ENCODE peak calls at places on chromosomes 6 and 20, in ten cellular contexts. B is GM12878, C is kidney, Z is hepatocyte, H is ovary, F is aorta, Q is body of pancreas, W is AG04450, M is lung, N is brain microvascular endothelial cell. K is an unnamed sample.

GRCh38 chr20:1896859-1897258 is 1.7 kb downstream of the SIRPA start:
- DNase-seq in B (no peak), C (no peak), Z (no peak), H (no peak), F (no peak), Q (no peak), W (no peak), M (no peak), N (no peak), K (no peak)

GRCh38 chr6:45031601-45032000 is 296.5 kb upstream of the RUNX2 start:
- DNase-seq in B (no peak), C (no peak), Z (no peak), H (no peak), F (no peak), Q (no peak), W (no peak), M (no peak), N (no peak), K (no peak)

GRCh38 chr6:63440594-63440993 is 120.8 kb upstream of the LGSN start:
- DNase-seq in B (no peak), C (no peak), Z (no peak), H (no peak), F (no peak), Q (no peak), W (no peak), M (no peak), N (no peak), K (no peak)

GRCh38 chr6:139152892-139153271 is 18.0 kb downstream of the HECA start:
- DNase-seq in B (no peak), C (no peak), Z (no peak), H (no peak), F (no peak), Q (no peak), W (no peak), M (no peak), N (no peak), K (no peak)

GRCh38 chr6:47455533-47456209 is 21.9 kb upstream of the CD2AP start:
- DNase-seq in B (no peak), C (no peak), Z (no peak), H (no peak), F (no peak), Q (peak), W (no peak), M (no peak), N (no peak), K (no peak)

GRCh38 chr6:1837868-1838267 is 228.2 kb downstream of the FOXC1 start:
- DNase-seq in B (no peak), C (no peak), Z (no peak), H (no peak), F (no peak), Q (no peak), W (no peak), M (no peak), N (no peak), K (no peak)

GRCh38 chr20:8454137-8454712 is 322.2 kb downstream of the PLCB1 start:
- DNase-seq in B (peak), C (no peak), Z (peak), H (no peak), F (no peak), Q (no peak), W (peak), M (no peak), N (peak), K (peak)

GRCh38 chr20:50073500-50073899 is 39.5 kb downstream of the UBE2V1 start:
- DNase-seq in B (no peak), C (peak), Z (no peak), H (no peak), F (peak), Q (no peak), W (no peak), M (no peak), N (no peak), K (no peak)

GRCh38 chr6:122804962-122805499 is 16.0 kb downstream of the SMPDL3A start:
- DNase-seq in B (no peak), C (no peak), Z (no peak), H (no peak), F (no peak), Q (no peak), W (no peak), M (no peak), N (no peak), K (no peak)

GRCh38 chr20:18543932-18544331 is 23.3 kb upstream of the SMIM26 start:
- DNase-seq in B (no peak), C (no peak), Z (no peak), H (no peak), F (no peak), Q (peak), W (no peak), M (no peak), N (no peak), K (no peak)

GRCh38 chr6:35230498-35230897 is 16.7 kb downstream of the SCUBE3 start:
- DNase-seq in B (no peak), C (no peak), Z (no peak), H (no peak), F (no peak), Q (no peak), W (no peak), M (no peak), N (no peak), K (no peak)

GRCh38 chr20:63519765-63520593 is 586 bp upstream of the PPDPF start:
- DNase-seq in B (no peak), C (peak), Z (peak), H (peak), F (peak), Q (peak), W (no peak), M (peak), N (no peak), K (peak)

GRCh38 chr20:15475483-15475882 is 1097.8 kb downstream of the KIF16B start:
- DNase-seq in B (peak), C (peak), Z (no peak), H (peak), F (no peak), Q (no peak), W (no peak), M (peak), N (no peak), K (no peak)

GRCh38 chr6:117976030-117976651 is 69.1 kb downstream of the SLC35F1 start:
- DNase-seq in B (no peak), C (no peak), Z (peak), H (no peak), F (no peak), Q (no peak), W (peak), M (no peak), N (peak), K (peak)

GRCh38 chr6:12348530-12349511 is 58.7 kb downstream of the EDN1 start:
- DNase-seq in B (no peak), C (no peak), Z (peak), H (no peak), F (no peak), Q (no peak), W (peak), M (peak), N (peak), K (no peak)

GRCh38 chr6:83884523-83884922 is 25.0 kb downstream of the CYB5R4 start:
- DNase-seq in B (peak), C (no peak), Z (peak), H (no peak), F (no peak), Q (no peak), W (no peak), M (no peak), N (no peak), K (peak)

GRCh38 chr20:51918561-51918960 is 116.2 kb upstream of the SALL4 start:
- DNase-seq in B (no peak), C (no peak), Z (no peak), H (no peak), F (no peak), Q (no peak), W (no peak), M (no peak), N (no peak), K (no peak)

GRCh38 chr20:63702751-63703470 is 4.9 kb downstream of the ARFRP1 start:
- DNase-seq in B (no peak), C (no peak), Z (no peak), H (no peak), F (no peak), Q (no peak), W (no peak), M (no peak), N (no peak), K (peak)

GRCh38 chr6:105509506-105510331 is 106.8 kb upstream of the PREP start:
- DNase-seq in B (no peak), C (no peak), Z (peak), H (peak), F (no peak), Q (no peak), W (no peak), M (no peak), N (peak), K (peak)

GRCh38 chr20:63692436-63693078 is 3.9 kb upstream of the TNFRSF6B start:
- DNase-seq in B (no peak), C (peak), Z (no peak), H (peak), F (peak), Q (no peak), W (no peak), M (no peak), N (no peak), K (no peak)

GRCh38 chr6:26457796-26458688 is at the start of gene BTN2A1:
- DNase-seq in B (peak), C (peak), Z (peak), H (peak), F (peak), Q (peak), W (peak), M (peak), N (peak), K (peak)

GRCh38 chr6:169035381-169036280 is 218.0 kb downstream of the THBS2 start:
- DNase-seq in B (no peak), C (peak), Z (peak), H (no peak), F (peak), Q (no peak), W (no peak), M (no peak), N (peak), K (no peak)

GRCh38 chr6:53898026-53898795 is 103.4 kb downstream of the LRRC1 start:
- DNase-seq in B (no peak), C (no peak), Z (no peak), H (no peak), F (no peak), Q (no peak), W (peak), M (no peak), N (no peak), K (no peak)

GRCh38 chr6:116556814-116557403 is 3.4 kb downstream of the CALHM4 start:
- DNase-seq in B (no peak), C (no peak), Z (no peak), H (no peak), F (no peak), Q (no peak), W (no peak), M (no peak), N (peak), K (no peak)

GRCh38 chr20:62163986-62164762 is 18.7 kb upstream of the MTG2 start:
- DNase-seq in B (no peak), C (no peak), Z (no peak), H (no peak), F (no peak), Q (no peak), W (no peak), M (no peak), N (no peak), K (no peak)

GRCh38 chr6:26196846-26197683 is 109.8 kb downstream of the HFE start:
- DNase-seq in B (peak), C (peak), Z (peak), H (peak), F (peak), Q (no peak), W (peak), M (no peak), N (peak), K (peak)

GRCh38 chr6:96465321-96465903 is 56.2 kb upstream of the UFL1 start:
- DNase-seq in B (no peak), C (no peak), Z (no peak), H (no peak), F (no peak), Q (no peak), W (no peak), M (no peak), N (no peak), K (no peak)

GRCh38 chr6:21536280-21536766 is 57.2 kb upstream of the SOX4 start:
- DNase-seq in B (no peak), C (no peak), Z (no peak), H (no peak), F (no peak), Q (no peak), W (no peak), M (no peak), N (no peak), K (no peak)

GRCh38 chr6:158461954-158462353 is 97.9 kb upstream of the TMEM181 start:
- DNase-seq in B (no peak), C (no peak), Z (no peak), H (no peak), F (no peak), Q (no peak), W (no peak), M (no peak), N (no peak), K (no peak)

GRCh38 chr6:87518453-87518852 is 45.7 kb downstream of the SLC35A1 start:
- DNase-seq in B (no peak), C (peak), Z (no peak), H (no peak), F (no peak), Q (no peak), W (no peak), M (no peak), N (no peak), K (no peak)

GRCh38 chr6:5314191-5314865 is 53.0 kb downstream of the FARS2 start:
- DNase-seq in B (no peak), C (no peak), Z (no peak), H (no peak), F (no peak), Q (no peak), W (no peak), M (no peak), N (no peak), K (no peak)

GRCh38 chr6:73011945-73012344 is 213.4 kb downstream of the KHDC1L start:
- DNase-seq in B (no peak), C (no peak), Z (no peak), H (no peak), F (no peak), Q (no peak), W (no peak), M (no peak), N (no peak), K (no peak)

GRCh38 chr20:17644451-17644850 is 37.6 kb downstream of the RRBP1 start:
- DNase-seq in B (no peak), C (peak), Z (no peak), H (peak), F (peak), Q (peak), W (no peak), M (no peak), N (no peak), K (no peak)

GRCh38 chr6:160297310-160297709 is 38.7 kb upstream of the SLC22A2 start:
- DNase-seq in B (no peak), C (no peak), Z (peak), H (no peak), F (no peak), Q (no peak), W (no peak), M (no peak), N (no peak), K (peak)

GRCh38 chr6:130783416-130784107 is 43.6 kb upstream of the SMLR1 start:
- DNase-seq in B (no peak), C (no peak), Z (no peak), H (no peak), F (no peak), Q (no peak), W (no peak), M (no peak), N (no peak), K (no peak)

GRCh38 chr6:32609731-32610640 is 20.3 kb upstream of the HLA-DRB1 start:
- DNase-seq in B (peak), C (no peak), Z (peak), H (no peak), F (no peak), Q (no peak), W (peak), M (no peak), N (peak), K (peak)

GRCh38 chr6:144331610-144332009 is 46.5 kb downstream of the UTRN start:
- DNase-seq in B (no peak), C (no peak), Z (no peak), H (no peak), F (no peak), Q (no peak), W (peak), M (no peak), N (peak), K (no peak)

DNA sequence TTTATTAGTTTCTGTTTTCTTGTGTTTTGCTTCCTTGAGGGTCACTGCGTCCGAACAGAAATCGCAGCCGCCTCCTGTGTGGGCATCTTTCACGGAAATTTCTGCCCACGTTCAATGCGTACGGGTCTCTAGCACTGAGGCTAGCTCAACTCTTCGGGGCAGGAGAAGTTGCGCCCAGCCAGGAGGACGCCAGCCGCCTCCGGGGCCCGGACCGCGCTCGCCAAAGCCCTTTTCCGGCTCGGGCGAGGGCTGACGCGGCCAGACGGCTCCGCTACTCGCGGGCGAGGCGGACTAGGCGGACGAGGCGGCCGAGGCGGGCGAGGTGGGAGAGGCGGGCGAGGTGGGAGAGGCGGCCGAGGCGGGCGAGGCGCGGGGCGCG is 845 bp downstream of the TFAP2B start:
- DNase-seq in B (no peak), C (peak), Z (peak), H (no peak), F (no peak), Q (no peak), W (no peak), M (no peak), N (no peak), K (peak)
- H3K4me3 ChIP-seq in B (peak), C (peak), Z (no peak), H (no peak), F (no peak), Q (no peak), W (no peak), M (no peak), N (peak), K (no peak)

GRCh38 chr20:30281584-30282197 is 975.8 kb upstream of the DEFB115 start:
- DNase-seq in B (no peak), C (no peak), Z (no peak), H (no peak), F (no peak), Q (no peak), W (no peak), M (no peak), N (no peak), K (no peak)

GRCh38 chr20:30286157-30286556 is 971.3 kb upstream of the DEFB115 start:
- DNase-seq in B (no peak), C (no peak), Z (no peak), H (no peak), F (no peak), Q (no peak), W (no peak), M (no peak), N (no peak), K (peak)

GRCh38 chr20:30284533-30284932 is 972.9 kb upstream of the DEFB115 start:
- DNase-seq in B (no peak), C (no peak), Z (no peak), H (no peak), F (no peak), Q (no peak), W (no peak), M (no peak), N (no peak), K (no peak)
- H3K4me3 ChIP-seq in B (no peak), C (peak), Z (no peak), H (no peak), F (peak), Q (peak), W (no peak), M (no peak), N (no peak), K (no peak)

GRCh38 chr20:45470262-45470931 is 844 bp downstream of the WFDC2 start:
- DNase-seq in B (no peak), C (peak), Z (peak), H (peak), F (peak), Q (peak), W (no peak), M (peak), N (no peak), K (peak)
- H3K4me3 ChIP-seq in B (peak), C (peak), Z (peak), H (peak), F (peak), Q (peak), W (peak), M (peak), N (peak), K (peak)

GRCh38 chr20:38893485-38894090 is 32.6 kb upstream of the FAM83D start:
- DNase-seq in B (peak), C (peak), Z (peak), H (peak), F (peak), Q (peak), W (no peak), M (peak), N (peak), K (peak)
- H3K4me3 ChIP-seq in B (no peak), C (no peak), Z (no peak), H (no peak), F (no peak), Q (no peak), W (no peak), M (no peak), N (no peak), K (peak)

GRCh38 chr6:155872961-155873360 is 417.3 kb upstream of the NOX3 start:
- DNase-seq in B (no peak), C (no peak), Z (no peak), H (no peak), F (no peak), Q (no peak), W (no peak), M (no peak), N (no peak), K (peak)
- H3K4me3 ChIP-seq in B (no peak), C (no peak), Z (no peak), H (no peak), F (no peak), Q (no peak), W (no peak), M (no peak), N (no peak), K (no peak)

DNA sequence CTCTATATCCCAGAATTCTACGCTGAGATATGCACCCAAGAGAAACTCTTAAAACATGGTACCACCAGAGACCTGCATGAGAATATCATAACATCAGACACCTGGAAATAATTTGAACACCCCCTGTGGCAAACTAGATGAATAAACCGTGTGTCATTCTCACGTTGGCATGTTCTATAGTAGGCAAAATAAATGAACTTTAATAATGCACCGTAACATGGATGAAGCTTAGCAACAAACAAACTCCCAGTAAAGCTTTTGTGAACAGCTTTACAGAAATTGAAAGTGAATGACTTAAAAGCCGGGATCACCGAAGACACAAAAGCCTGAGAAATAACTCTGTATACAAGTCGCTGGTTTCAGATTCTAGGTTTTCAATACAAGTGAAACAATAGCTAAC is 1166.8 kb upstream of the CITED2 start:
- DNase-seq in B (no peak), C (no peak), Z (no peak), H (no peak), F (no peak), Q (no peak), W (no peak), M (no peak), N (no peak), K (no peak)
- H3K4me3 ChIP-seq in B (no peak), C (no peak), Z (no peak), H (no peak), F (no peak), Q (no peak), W (no peak), M (no peak), N (no peak), K (no peak)